ENCODE peak calls at places on chromosomes 1 and 21, in nine cellular contexts. One of them, this sample, is unnamed.
A peak's percentile ranks its signal among the peaks of the same experiment; 100 is the strongest.

GRCh38 chr1:77222496-77222895 is 3.3 kb upstream of the PIGK start:
- DNase-seq in A549: no peak
- DNase-seq in endothelial cell of umbilical vein: no peak
- DNase-seq in HepG2: no peak
- DNase-seq in H1: no peak
- DNase-seq in GM12878: no peak
- DNase-seq in HCT116: no peak
- DNase-seq in K562: no peak
- DNase-seq in SK-N-SH: no peak
- DNase-seq in this sample: no peak

GRCh38 chr21:19523731-19524130 is 1120.1 kb upstream of the TMPRSS15 start:
- DNase-seq in A549: no peak
- DNase-seq in endothelial cell of umbilical vein: no peak
- DNase-seq in HepG2: no peak
- DNase-seq in H1: no peak
- DNase-seq in GM12878: no peak
- DNase-seq in HCT116: no peak
- DNase-seq in K562: no peak
- DNase-seq in SK-N-SH: no peak
- DNase-seq in this sample: peak; percentile 15

GRCh38 chr1:42142894-42143675 is 10.1 kb upstream of the GUCA2B start:
- DNase-seq in A549: no peak
- DNase-seq in endothelial cell of umbilical vein: no peak
- DNase-seq in HepG2: no peak
- DNase-seq in H1: peak; percentile 14
- DNase-seq in GM12878: no peak
- DNase-seq in HCT116: no peak
- DNase-seq in K562: no peak
- DNase-seq in SK-N-SH: no peak
- DNase-seq in this sample: peak; percentile 25

GRCh38 chr1:234699795-234700665 is 90.1 kb upstream of the IRF2BP2 start:
- DNase-seq in A549: no peak
- DNase-seq in endothelial cell of umbilical vein: peak; percentile 19
- DNase-seq in HepG2: no peak
- DNase-seq in H1: no peak
- DNase-seq in GM12878: peak; percentile 83
- DNase-seq in HCT116: peak; percentile 10
- DNase-seq in K562: peak; percentile 79
- DNase-seq in SK-N-SH: peak; percentile 36
- DNase-seq in this sample: peak; percentile 59

GRCh38 chr1:46506470-46507219 is 17.0 kb downstream of the DMBX1 start:
- DNase-seq in A549: no peak
- DNase-seq in endothelial cell of umbilical vein: no peak
- DNase-seq in HepG2: no peak
- DNase-seq in H1: no peak
- DNase-seq in GM12878: no peak
- DNase-seq in HCT116: no peak
- DNase-seq in K562: peak; percentile 72
- DNase-seq in SK-N-SH: no peak
- DNase-seq in this sample: no peak

GRCh38 chr1:205588691-205589445 is 42.9 kb downstream of the ELK4 start:
- DNase-seq in A549: peak; percentile 52
- DNase-seq in endothelial cell of umbilical vein: peak; percentile 83
- DNase-seq in HepG2: peak; percentile 33
- DNase-seq in H1: peak; percentile 64
- DNase-seq in GM12878: no peak
- DNase-seq in HCT116: no peak
- DNase-seq in K562: peak; percentile 65
- DNase-seq in SK-N-SH: no peak
- DNase-seq in this sample: peak; percentile 45

GRCh38 chr1:42436794-42437458 is 18.9 kb downstream of the ZMYND12 start:
- DNase-seq in A549: no peak
- DNase-seq in endothelial cell of umbilical vein: peak; percentile 44
- DNase-seq in HepG2: no peak
- DNase-seq in H1: no peak
- DNase-seq in GM12878: no peak
- DNase-seq in HCT116: no peak
- DNase-seq in K562: no peak
- DNase-seq in SK-N-SH: no peak
- DNase-seq in this sample: peak; percentile 22

GRCh38 chr1:112110031-112110430 is 120.6 kb upstream of the KCND3 start:
- DNase-seq in A549: no peak
- DNase-seq in endothelial cell of umbilical vein: no peak
- DNase-seq in HepG2: no peak
- DNase-seq in H1: no peak
- DNase-seq in GM12878: no peak
- DNase-seq in HCT116: no peak
- DNase-seq in K562: no peak
- DNase-seq in SK-N-SH: no peak
- DNase-seq in this sample: no peak

GRCh38 chr1:160781129-160781808 is 14.7 kb upstream of the LY9 start:
- DNase-seq in A549: no peak
- DNase-seq in endothelial cell of umbilical vein: no peak
- DNase-seq in HepG2: no peak
- DNase-seq in H1: no peak
- DNase-seq in GM12878: no peak
- DNase-seq in HCT116: no peak
- DNase-seq in K562: no peak
- DNase-seq in SK-N-SH: no peak
- DNase-seq in this sample: no peak

GRCh38 chr1:26827663-26828062 is 1.2 kb downstream of the ZDHHC18 start:
- DNase-seq in A549: no peak
- DNase-seq in endothelial cell of umbilical vein: no peak
- DNase-seq in HepG2: no peak
- DNase-seq in H1: no peak
- DNase-seq in GM12878: no peak
- DNase-seq in HCT116: no peak
- DNase-seq in K562: no peak
- DNase-seq in SK-N-SH: peak; percentile 45
- DNase-seq in this sample: no peak

GRCh38 chr1:14443164-14443787 is 155.2 kb upstream of the KAZN start:
- DNase-seq in A549: no peak
- DNase-seq in endothelial cell of umbilical vein: no peak
- DNase-seq in HepG2: no peak
- DNase-seq in H1: no peak
- DNase-seq in GM12878: no peak
- DNase-seq in HCT116: no peak
- DNase-seq in K562: peak; percentile 95
- DNase-seq in SK-N-SH: peak; percentile 66
- DNase-seq in this sample: no peak

GRCh38 chr1:245805503-245805902 is 650.7 kb downstream of the KIF26B start:
- DNase-seq in A549: no peak
- DNase-seq in endothelial cell of umbilical vein: no peak
- DNase-seq in HepG2: no peak
- DNase-seq in H1: no peak
- DNase-seq in GM12878: no peak
- DNase-seq in HCT116: no peak
- DNase-seq in K562: no peak
- DNase-seq in SK-N-SH: no peak
- DNase-seq in this sample: no peak

GRCh38 chr21:28882345-28882744 is 110.3 kb downstream of the LTN1 start:
- DNase-seq in A549: no peak
- DNase-seq in endothelial cell of umbilical vein: no peak
- DNase-seq in HepG2: no peak
- DNase-seq in H1: no peak
- DNase-seq in GM12878: no peak
- DNase-seq in HCT116: no peak
- DNase-seq in K562: no peak
- DNase-seq in SK-N-SH: no peak
- DNase-seq in this sample: no peak

GRCh38 chr21:28884976-28885852 is 107.5 kb downstream of the LTN1 start:
- DNase-seq in A549: peak; percentile 89
- DNase-seq in endothelial cell of umbilical vein: peak; percentile 93
- DNase-seq in HepG2: peak; percentile 82
- DNase-seq in H1: peak; percentile 83
- DNase-seq in GM12878: peak; percentile 89
- DNase-seq in HCT116: peak; percentile 82
- DNase-seq in K562: peak; percentile 96
- DNase-seq in SK-N-SH: peak; percentile 94
- DNase-seq in this sample: peak; percentile 96

GRCh38 chr21:28883931-28884330 is 108.7 kb downstream of the LTN1 start:
- DNase-seq in A549: no peak
- DNase-seq in endothelial cell of umbilical vein: no peak
- DNase-seq in HepG2: no peak
- DNase-seq in H1: no peak
- DNase-seq in GM12878: no peak
- DNase-seq in HCT116: no peak
- DNase-seq in K562: peak; percentile 26
- DNase-seq in SK-N-SH: no peak
- DNase-seq in this sample: no peak

GRCh38 chr21:28884481-28884880 is 108.2 kb downstream of the LTN1 start:
- DNase-seq in A549: no peak
- DNase-seq in endothelial cell of umbilical vein: no peak
- DNase-seq in HepG2: no peak
- DNase-seq in H1: no peak
- DNase-seq in GM12878: no peak
- DNase-seq in HCT116: no peak
- DNase-seq in K562: peak; percentile 52
- DNase-seq in SK-N-SH: peak; percentile 17
- DNase-seq in this sample: peak; percentile 63

GRCh38 chr21:28885853-28886177 is 106.9 kb downstream of the LTN1 start:
- DNase-seq in A549: no peak
- DNase-seq in endothelial cell of umbilical vein: no peak
- DNase-seq in HepG2: no peak
- DNase-seq in H1: no peak
- DNase-seq in GM12878: no peak
- DNase-seq in HCT116: no peak
- DNase-seq in K562: peak; percentile 12
- DNase-seq in SK-N-SH: no peak
- DNase-seq in this sample: peak; percentile 3
- H3K4me3 ChIP-seq in A549: no peak overlapping the region
- H3K4me3 ChIP-seq in endothelial cell of umbilical vein: no peak overlapping the region
- H3K4me3 ChIP-seq in HepG2: no peak overlapping the region
- H3K4me3 ChIP-seq in H1: no peak overlapping the region
- H3K4me3 ChIP-seq in GM12878: no peak overlapping the region
- H3K4me3 ChIP-seq in HCT116: peak overlapping the region; percentile 55
- H3K4me3 ChIP-seq in K562: no peak overlapping the region
- H3K4me3 ChIP-seq in SK-N-SH: no peak overlapping the region
- H3K4me3 ChIP-seq in this sample: peak overlapping the region; percentile 84

GRCh38 chr1:247077234-247077633 is 1.4 kb downstream of the ZNF670 start:
- DNase-seq in A549: no peak
- DNase-seq in endothelial cell of umbilical vein: peak; percentile 7
- DNase-seq in HepG2: no peak
- DNase-seq in H1: no peak
- DNase-seq in GM12878: no peak
- DNase-seq in HCT116: no peak
- DNase-seq in K562: peak; percentile 12
- DNase-seq in SK-N-SH: no peak
- DNase-seq in this sample: peak; percentile 27

GRCh38 chr1:247078315-247079140 is at the start of gene ZNF670:
- DNase-seq in A549: peak; percentile 95
- DNase-seq in endothelial cell of umbilical vein: peak; percentile 96
- DNase-seq in HepG2: peak; percentile 88
- DNase-seq in H1: peak; percentile 97
- DNase-seq in GM12878: peak; percentile 59
- DNase-seq in HCT116: peak; percentile 94
- DNase-seq in K562: peak; percentile 99
- DNase-seq in SK-N-SH: peak; percentile 96
- DNase-seq in this sample: peak; percentile 97

GRCh38 chr1:247084771-247085170 is 6.2 kb upstream of the ZNF670 start:
- DNase-seq in A549: no peak
- DNase-seq in endothelial cell of umbilical vein: no peak
- DNase-seq in HepG2: no peak
- DNase-seq in H1: no peak
- DNase-seq in GM12878: no peak
- DNase-seq in HCT116: no peak
- DNase-seq in K562: no peak
- DNase-seq in SK-N-SH: no peak
- DNase-seq in this sample: no peak

GRCh38 chr1:247077768-247078314 is 770 bp downstream of the ZNF670 start:
- DNase-seq in A549: no peak
- DNase-seq in endothelial cell of umbilical vein: peak; percentile 41
- DNase-seq in HepG2: peak; percentile 20
- DNase-seq in H1: no peak
- DNase-seq in GM12878: peak; percentile 8
- DNase-seq in HCT116: no peak
- DNase-seq in K562: no peak
- DNase-seq in SK-N-SH: peak; percentile 32
- DNase-seq in this sample: peak; percentile 61

GRCh38 chr1:247079141-247079874 is 697 bp upstream of the ZNF670 start:
- DNase-seq in A549: no peak
- DNase-seq in endothelial cell of umbilical vein: no peak
- DNase-seq in HepG2: peak; percentile 88
- DNase-seq in H1: no peak
- DNase-seq in GM12878: no peak
- DNase-seq in HCT116: no peak
- DNase-seq in K562: peak; percentile 62
- DNase-seq in SK-N-SH: no peak
- DNase-seq in this sample: peak; percentile 78
- TF ChIP-seq MAX in A549: no peak
- TF ChIP-seq MAX in endothelial cell of umbilical vein: no peak
- TF ChIP-seq MAX in HepG2: peak; percentile 44
- TF ChIP-seq MAX in H1: no peak
- TF ChIP-seq MAX in GM12878: no peak
- TF ChIP-seq MAX in HCT116: no peak
- TF ChIP-seq MAX in K562: no peak
- TF ChIP-seq MAX in SK-N-SH: no peak
- TF ChIP-seq MAX in this sample: no peak

DNA sequence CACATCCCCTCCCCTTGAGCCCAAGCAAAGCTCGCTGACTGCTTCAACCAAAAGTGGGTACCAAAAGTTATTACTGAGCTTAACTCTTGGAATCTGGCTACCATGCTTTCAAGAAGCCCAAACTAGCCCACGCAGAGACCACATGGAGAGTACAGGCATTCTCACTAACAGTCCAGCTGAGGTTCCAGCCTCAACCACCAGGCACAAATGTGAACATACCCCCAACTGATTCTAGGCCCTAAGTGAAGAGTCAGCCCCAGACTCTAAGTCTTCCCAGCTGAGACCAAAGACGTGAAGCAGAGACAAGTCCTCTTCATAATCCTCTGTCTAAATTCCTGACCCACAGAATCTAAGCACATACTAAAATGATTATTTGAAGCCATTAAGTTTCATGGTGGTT is 36.8 kb downstream of the EVI5 start:
- DNase-seq in A549: no peak
- DNase-seq in endothelial cell of umbilical vein: no peak
- DNase-seq in HepG2: no peak
- DNase-seq in H1: no peak
- DNase-seq in GM12878: no peak
- DNase-seq in HCT116: no peak
- DNase-seq in K562: peak; percentile 27
- DNase-seq in SK-N-SH: no peak
- DNase-seq in this sample: no peak
- TF ChIP-seq CTCF in A549: no peak
- TF ChIP-seq CTCF in endothelial cell of umbilical vein: no peak
- TF ChIP-seq CTCF in HepG2: no peak
- TF ChIP-seq CTCF in H1: peak; percentile 7
- TF ChIP-seq CTCF in GM12878: no peak
- TF ChIP-seq CTCF in HCT116: no peak
- TF ChIP-seq CTCF in K562: no peak
- TF ChIP-seq CTCF in SK-N-SH: no peak
- TF ChIP-seq CTCF in this sample: no peak

DNA sequence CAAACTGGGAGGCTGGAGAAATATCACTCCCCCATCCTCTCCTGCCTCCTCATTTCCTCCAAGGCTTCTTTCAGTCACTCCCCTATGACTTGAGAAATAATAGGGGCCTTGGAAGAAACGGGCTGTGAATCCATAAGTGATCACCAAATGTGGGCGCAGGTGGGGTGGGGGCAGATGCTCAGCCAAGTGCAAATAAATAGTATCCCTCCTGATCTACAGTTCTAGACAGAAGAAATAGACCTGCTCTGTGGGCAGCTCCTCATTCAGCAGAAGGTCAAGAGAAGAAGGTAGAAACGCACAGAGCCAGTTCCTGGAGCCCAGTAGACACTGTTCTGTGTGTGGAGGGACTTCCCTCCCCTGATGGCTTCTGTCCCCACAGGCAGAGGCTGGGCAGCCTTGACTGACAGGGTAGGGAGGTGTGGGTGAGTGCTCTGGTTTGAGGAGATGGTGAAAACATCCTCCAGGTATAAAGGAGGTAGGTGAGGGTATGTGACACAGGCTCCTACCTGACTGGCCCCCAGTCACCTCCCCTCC is 17.1 kb downstream of the PAX7 start:
- DNase-seq in A549: no peak
- DNase-seq in endothelial cell of umbilical vein: no peak
- DNase-seq in HepG2: no peak
- DNase-seq in H1: no peak
- DNase-seq in GM12878: no peak
- DNase-seq in HCT116: no peak
- DNase-seq in K562: no peak
- DNase-seq in SK-N-SH: no peak
- DNase-seq in this sample: no peak
- H3K4me3 ChIP-seq in A549: no peak overlapping the region
- H3K4me3 ChIP-seq in endothelial cell of umbilical vein: no peak overlapping the region
- H3K4me3 ChIP-seq in HepG2: no peak overlapping the region
- H3K4me3 ChIP-seq in H1: no peak overlapping the region
- H3K4me3 ChIP-seq in GM12878: no peak overlapping the region
- H3K4me3 ChIP-seq in HCT116: no peak overlapping the region
- H3K4me3 ChIP-seq in K562: no peak overlapping the region
- H3K4me3 ChIP-seq in SK-N-SH: no peak overlapping the region
- H3K4me3 ChIP-seq in this sample: no peak overlapping the region